ENCODE peak calls at places on chromosomes 7 and 10, in seven cellular contexts. H is Peyer's patch, E is SK-N-SH, Z is ovary, A is GM12865, R is AG04449, F is spleen. U is an unnamed sample.

GRCh38 chr10:47420305-47421056 is 36.4 kb upstream of the ZNF488 start:
- DNase-seq in H (no peak), E (no peak), Z (no peak), A (no peak), R (no peak), F (peak), U (no peak)

GRCh38 chr10:119006451-119007210 is 22.9 kb upstream of the NANOS1 start:
- DNase-seq in H (peak), E (peak), Z (no peak), A (no peak), R (peak), F (no peak), U (peak)

GRCh38 chr7:87001214-87001613 is 58.2 kb downstream of the ELAPOR2 start:
- DNase-seq in H (no peak), E (no peak), Z (no peak), A (no peak), R (no peak), F (no peak), U (no peak)

GRCh38 chr7:129998446-129998845 is 45.7 kb upstream of the UBE2H start:
- DNase-seq in H (no peak), E (no peak), Z (no peak), A (no peak), R (no peak), F (no peak), U (no peak)

GRCh38 chr10:114821915-114822770 is 563 bp downstream of the FHIP2A start:
- DNase-seq in H (peak), E (peak), Z (peak), A (peak), R (no peak), F (peak), U (no peak)

GRCh38 chr10:3045471-3046209 is 21.7 kb upstream of the PFKP start:
- DNase-seq in H (peak), E (peak), Z (peak), A (no peak), R (peak), F (no peak), U (no peak)

GRCh38 chr10:74238031-74238431 is 87.0 kb downstream of the ADK start:
- DNase-seq in H (no peak), E (peak), Z (no peak), A (no peak), R (no peak), F (no peak), U (no peak)

GRCh38 chr7:107258737-107259136 is 89.9 kb downstream of the HBP1 start:
- DNase-seq in H (no peak), E (no peak), Z (no peak), A (no peak), R (no peak), F (no peak), U (no peak)

GRCh38 chr7:22240904-22241571 is 115.9 kb downstream of the RAPGEF5 start:
- DNase-seq in H (no peak), E (no peak), Z (no peak), A (no peak), R (no peak), F (no peak), U (no peak)

GRCh38 chr7:124171068-124171467 is 138.2 kb upstream of the TMEM229A start:
- DNase-seq in H (no peak), E (peak), Z (no peak), A (peak), R (peak), F (no peak), U (no peak)

GRCh38 chr7:53596230-53596629 is 560.8 kb downstream of the POM121L12 start:
- DNase-seq in H (no peak), E (no peak), Z (no peak), A (no peak), R (no peak), F (no peak), U (peak)

GRCh38 chr7:120941064-120941463 is 9.5 kb upstream of the ING3 start:
- DNase-seq in H (no peak), E (no peak), Z (no peak), A (no peak), R (no peak), F (no peak), U (no peak)

GRCh38 chr10:126407831-126408230 is 19.6 kb upstream of the ADAM12 start:
- DNase-seq in H (no peak), E (no peak), Z (no peak), A (no peak), R (no peak), F (no peak), U (no peak)

GRCh38 chr7:16881809-16882208 is at the start of gene AGR3:
- DNase-seq in H (no peak), E (no peak), Z (no peak), A (no peak), R (no peak), F (no peak), U (no peak)

GRCh38 chr10:76881477-76882220 is 756.0 kb downstream of the KCNMA1 start:
- DNase-seq in H (no peak), E (no peak), Z (no peak), A (peak), R (no peak), F (no peak), U (no peak)

GRCh38 chr7:77329466-77330168 is 86.5 kb downstream of the GSAP start:
- DNase-seq in H (no peak), E (no peak), Z (no peak), A (peak), R (no peak), F (no peak), U (no peak)

GRCh38 chr7:116327751-116328150 is 117.4 kb downstream of the TES start:
- DNase-seq in H (no peak), E (no peak), Z (no peak), A (no peak), R (peak), F (no peak), U (no peak)

GRCh38 chr10:52314007-52314821 is at the start of gene DKK1:
- DNase-seq in H (peak), E (peak), Z (peak), A (peak), R (no peak), F (peak), U (no peak)

GRCh38 chr10:49388161-49388560 is 7.7 kb downstream of the DRGX start:
- DNase-seq in H (no peak), E (no peak), Z (no peak), A (no peak), R (no peak), F (no peak), U (no peak)

GRCh38 chr7:104123786-104124185 is 84.0 kb downstream of the ORC5 start:
- DNase-seq in H (no peak), E (no peak), Z (no peak), A (no peak), R (peak), F (no peak), U (no peak)

GRCh38 chr10:86699991-86700840 is 31.9 kb downstream of the LDB3 start:
- DNase-seq in H (no peak), E (no peak), Z (peak), A (no peak), R (no peak), F (peak), U (no peak)

GRCh38 chr10:93771354-93771753 is 13.6 kb downstream of the LGI1 start:
- DNase-seq in H (no peak), E (no peak), Z (no peak), A (no peak), R (no peak), F (no peak), U (no peak)

GRCh38 chr10:11908536-11908935 is 85.4 kb downstream of the PROSER2 start:
- DNase-seq in H (peak), E (no peak), Z (no peak), A (no peak), R (no peak), F (peak), U (no peak)

GRCh38 chr7:28165971-28166955 is 14.3 kb downstream of the JAZF1 start:
- DNase-seq in H (no peak), E (no peak), Z (no peak), A (no peak), R (peak), F (no peak), U (no peak)

GRCh38 chr10:128816726-128817125 is 650.3 kb upstream of the MGMT start:
- DNase-seq in H (no peak), E (no peak), Z (no peak), A (no peak), R (no peak), F (no peak), U (no peak)

GRCh38 chr7:42876182-42877068 is 35.4 kb downstream of the C7orf25 start:
- DNase-seq in H (peak), E (peak), Z (peak), A (peak), R (no peak), F (no peak), U (no peak)

GRCh38 chr10:133405844-133406527 is 12.0 kb downstream of the MTG1 start:
- DNase-seq in H (no peak), E (no peak), Z (no peak), A (peak), R (no peak), F (no peak), U (no peak)

GRCh38 chr10:103916901-103917300 is 1.1 kb downstream of the STN1 start:
- DNase-seq in H (no peak), E (no peak), Z (no peak), A (no peak), R (no peak), F (no peak), U (no peak)

GRCh38 chr10:112689327-112689726 is 242.3 kb downstream of the VTI1A start:
- DNase-seq in H (no peak), E (peak), Z (peak), A (no peak), R (no peak), F (no peak), U (no peak)

GRCh38 chr7:15464762-15465144 is 97.1 kb downstream of the AGMO start:
- DNase-seq in H (no peak), E (no peak), Z (no peak), A (no peak), R (no peak), F (no peak), U (no peak)

GRCh38 chr7:41256186-41256945 is 446.5 kb downstream of the INHBA start:
- DNase-seq in H (no peak), E (no peak), Z (no peak), A (no peak), R (no peak), F (no peak), U (no peak)

GRCh38 chr10:78351283-78351682 is 317.6 kb downstream of the RPS24 start:
- DNase-seq in H (no peak), E (no peak), Z (no peak), A (no peak), R (no peak), F (no peak), U (no peak)

GRCh38 chr7:149063481-149063880 is 27.0 kb downstream of the ZNF786 start:
- DNase-seq in H (no peak), E (no peak), Z (no peak), A (no peak), R (no peak), F (no peak), U (no peak)

DNA sequence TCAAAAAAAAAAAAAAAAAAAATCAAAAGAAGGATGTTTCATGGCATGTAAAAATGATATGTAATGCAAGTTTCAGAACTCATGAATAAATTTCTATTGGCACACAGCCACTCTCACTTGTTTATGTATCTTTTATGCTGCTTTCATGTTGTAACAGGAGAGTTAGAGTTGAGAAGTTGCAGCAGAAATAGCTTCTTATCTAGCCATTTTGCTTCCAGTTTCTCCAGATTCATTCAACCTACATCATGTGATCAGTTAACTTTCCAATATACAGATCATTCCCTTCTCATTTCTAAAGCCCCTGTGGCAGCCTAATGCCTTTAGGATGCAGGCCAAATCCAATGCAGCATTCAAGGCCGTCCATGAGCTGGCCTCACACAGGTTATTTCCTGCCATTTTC is 30.4 kb downstream of the ZNF786 start:
- DNase-seq in H (no peak), E (no peak), Z (no peak), A (peak), R (no peak), F (no peak), U (no peak)
- H3K4me3 ChIP-seq in H (no peak), E (no peak), Z (no peak), A (no peak), R (no peak), F (no peak), U (no peak)

GRCh38 chr10:31467791-31468535 is 148.9 kb downstream of the ZEB1 start:
- DNase-seq in H (no peak), E (no peak), Z (no peak), A (peak), R (no peak), F (no peak), U (no peak)
- TF ChIP-seq CTCF in H (peak), E (peak), Z (no peak), A (peak), R (no peak), F (no peak), U (peak)

DNA sequence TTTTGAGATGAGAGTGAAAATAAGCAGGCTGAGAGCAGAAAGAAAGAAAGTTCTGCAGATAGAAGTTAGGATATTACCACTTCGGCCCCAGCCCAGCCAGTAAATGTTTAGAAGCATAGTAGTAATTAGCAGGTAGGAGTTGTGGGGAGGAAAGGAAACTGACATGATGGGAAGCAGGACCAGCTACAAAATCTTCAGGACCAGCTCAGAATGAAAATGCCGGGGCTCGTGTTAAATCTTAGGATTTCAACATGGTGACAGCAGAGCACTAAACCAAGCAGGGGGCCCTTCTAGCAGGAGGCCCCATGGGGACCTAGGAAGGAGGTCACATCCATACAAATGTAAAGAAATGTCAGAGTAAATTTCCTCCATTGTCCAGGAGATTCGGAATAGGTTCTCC is 28.7 kb downstream of the PRSS2 start:
- DNase-seq in H (no peak), E (no peak), Z (no peak), A (no peak), R (no peak), F (no peak), U (no peak)
- H3K4me3 ChIP-seq in H (peak), E (no peak), Z (no peak), A (no peak), R (no peak), F (peak), U (no peak)

DNA sequence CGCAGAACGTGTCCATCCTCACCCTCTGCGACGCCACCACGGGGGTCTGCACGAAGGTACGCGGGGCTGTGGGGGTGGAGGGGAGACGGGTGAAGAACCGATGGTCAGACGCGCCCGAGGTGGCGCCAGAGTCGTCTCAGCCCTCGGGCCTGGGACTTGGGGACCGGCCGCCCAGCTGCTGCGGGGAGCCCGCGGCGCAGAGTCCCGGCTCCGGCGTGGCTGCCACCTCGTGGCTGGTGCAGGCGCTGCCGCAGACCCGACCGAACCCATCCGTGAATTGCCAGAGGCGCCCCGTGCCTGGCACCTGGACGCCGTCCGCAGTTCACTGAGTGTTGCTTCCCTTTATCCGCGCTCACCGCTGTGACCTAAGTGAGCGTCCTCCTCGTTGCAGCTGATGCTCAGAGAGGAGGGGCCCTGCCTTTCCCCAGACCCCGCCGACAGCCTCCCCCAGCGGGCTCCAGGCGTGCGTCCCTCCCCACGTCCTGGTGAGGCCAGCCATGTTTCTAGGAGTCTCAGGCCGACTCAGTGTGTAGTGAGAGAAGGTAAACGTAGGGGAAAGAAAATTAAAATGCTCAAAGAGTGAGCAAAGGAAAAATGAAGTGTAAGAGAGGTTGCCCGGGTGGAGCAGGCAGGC is 208.7 kb downstream of the PAXIP1 start:
- DNase-seq in H (no peak), E (no peak), Z (no peak), A (peak), R (no peak), F (no peak), U (no peak)
- TF ChIP-seq CTCF in H (peak), E (no peak), Z (no peak), A (peak), R (no peak), F (no peak), U (peak)

DNA sequence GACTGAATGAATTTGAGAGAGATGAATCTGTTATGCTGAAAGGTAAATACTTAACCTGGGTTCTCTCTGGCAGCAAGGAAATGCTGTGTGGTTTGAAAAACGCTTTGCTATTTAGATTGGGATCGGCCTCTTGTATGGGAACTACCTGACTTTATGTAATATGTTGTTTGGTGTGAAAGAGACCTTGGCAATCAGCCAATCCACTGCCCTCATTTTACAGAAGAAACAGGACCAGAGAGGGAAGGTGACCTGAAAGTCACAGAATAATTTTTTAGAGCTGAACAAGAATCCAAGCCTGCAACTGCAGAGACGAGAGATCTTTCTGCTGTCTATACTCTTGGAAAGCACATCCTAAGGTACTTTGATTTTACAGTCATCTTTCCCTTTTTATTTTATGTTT is 1.0 kb downstream of the BUD31 start:
- DNase-seq in H (no peak), E (no peak), Z (no peak), A (no peak), R (no peak), F (no peak), U (no peak)
- H3K4me3 ChIP-seq in H (peak), E (peak), Z (peak), A (peak), R (peak), F (peak), U (peak)

DNA sequence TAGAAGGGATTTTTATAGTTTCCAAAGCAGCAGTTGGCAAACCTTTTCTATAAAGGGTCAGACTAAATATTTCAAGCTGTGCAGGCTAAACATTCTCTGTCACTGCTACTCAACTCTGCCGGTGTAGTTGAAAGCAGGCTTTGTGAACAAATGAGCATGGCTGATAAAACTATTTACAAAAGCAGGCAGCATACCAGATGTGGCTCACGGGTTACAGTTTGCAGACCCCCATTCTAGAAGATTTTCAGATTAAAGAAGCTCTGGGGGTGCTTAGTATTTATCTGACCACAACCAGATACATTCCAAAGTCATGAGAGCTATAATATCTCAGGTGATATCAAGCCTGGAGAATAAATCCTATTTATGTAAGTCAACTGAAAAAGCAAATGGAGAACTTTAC is 1017.5 kb downstream of the SORCS1 start:
- DNase-seq in H (no peak), E (peak), Z (no peak), A (no peak), R (no peak), F (no peak), U (no peak)
- TF ChIP-seq CTCF in H (no peak), E (no peak), Z (no peak), A (no peak), R (no peak), F (no peak), U (no peak)

GRCh38 chr7:1966631-1967200 is 266.0 kb downstream of the MAD1L1 start:
- DNase-seq in H (no peak), E (no peak), Z (no peak), A (no peak), R (no peak), F (peak), U (no peak)
- H3K4me3 ChIP-seq in H (no peak), E (no peak), Z (no peak), A (no peak), R (no peak), F (no peak), U (no peak)

GRCh38 chr7:46932656-46933424 is 649.1 kb downstream of the TNS3 start:
- DNase-seq in H (no peak), E (peak), Z (peak), A (no peak), R (peak), F (no peak), U (no peak)
- TF ChIP-seq CTCF in H (no peak), E (peak), Z (no peak), A (no peak), R (peak), F (no peak), U (no peak)

GRCh38 chr7:1234794-1235500 is 2.3 kb downstream of the UNCX start:
- DNase-seq in H (no peak), E (no peak), Z (no peak), A (no peak), R (no peak), F (no peak), U (no peak)
- H3K4me3 ChIP-seq in H (no peak), E (no peak), Z (no peak), A (no peak), R (no peak), F (no peak), U (no peak)

GRCh38 chr10:116766241-116767198 is 24.2 kb upstream of the HSPA12A start:
- DNase-seq in H (no peak), E (no peak), Z (no peak), A (no peak), R (no peak), F (peak), U (peak)
- TF ChIP-seq CTCF in H (no peak), E (no peak), Z (no peak), A (no peak), R (no peak), F (no peak), U (peak)

U was measured in epithelial cell of proximal tubule.